ENCODE peak calls at places on chromosomes 16 and 17, in seven cellular contexts. One of them, this sample, is unnamed.

GRCh38 chr16:35561346-35561745 is 2101.9 kb downstream of the TP53TG3F start:
- DNase-seq in fibroblast of pulmonary artery: no peak
- DNase-seq in IMR-90: no peak
- DNase-seq in Calu3: no peak
- DNase-seq in BJ: no peak
- DNase-seq in MM.1S: no peak
- DNase-seq in cardiac fibroblast: no peak
- DNase-seq in this sample: no peak

GRCh38 chr17:38864636-38865398 is 5.0 kb upstream of the LASP1 start:
- DNase-seq in cardiac fibroblast: peak
- DNase-seq in IMR-90: peak
- DNase-seq in fibroblast of pulmonary artery: peak
- DNase-seq in Calu3: no peak
- DNase-seq in MM.1S: no peak
- DNase-seq in BJ: no peak
- DNase-seq in this sample: no peak

GRCh38 chr17:46136820-46137219 is 56.4 kb downstream of the KANSL1 start:
- DNase-seq in MM.1S: no peak
- DNase-seq in cardiac fibroblast: no peak
- DNase-seq in BJ: no peak
- DNase-seq in fibroblast of pulmonary artery: no peak
- DNase-seq in IMR-90: no peak
- DNase-seq in Calu3: no peak
- DNase-seq in this sample: no peak

GRCh38 chr16:70688266-70688742 is 2.5 kb upstream of the MTSS2 start:
- DNase-seq in IMR-90: peak
- DNase-seq in BJ: no peak
- DNase-seq in Calu3: no peak
- DNase-seq in cardiac fibroblast: peak
- DNase-seq in MM.1S: no peak
- DNase-seq in fibroblast of pulmonary artery: peak
- DNase-seq in this sample: no peak

GRCh38 chr16:68884867-68885266 is 41.5 kb downstream of the TANGO6 start:
- DNase-seq in Calu3: no peak
- DNase-seq in BJ: no peak
- DNase-seq in cardiac fibroblast: no peak
- DNase-seq in MM.1S: no peak
- DNase-seq in fibroblast of pulmonary artery: peak
- DNase-seq in IMR-90: no peak
- DNase-seq in this sample: no peak

GRCh38 chr17:15171433-15172047 is 93.6 kb downstream of the PMP22 start:
- DNase-seq in IMR-90: peak
- DNase-seq in BJ: peak
- DNase-seq in cardiac fibroblast: peak
- DNase-seq in fibroblast of pulmonary artery: peak
- DNase-seq in MM.1S: no peak
- DNase-seq in Calu3: peak
- DNase-seq in this sample: peak

GRCh38 chr17:58267347-58268324 is 13.1 kb downstream of the MPO start:
- DNase-seq in fibroblast of pulmonary artery: no peak
- DNase-seq in cardiac fibroblast: no peak
- DNase-seq in BJ: no peak
- DNase-seq in MM.1S: no peak
- DNase-seq in Calu3: no peak
- DNase-seq in IMR-90: no peak
- DNase-seq in this sample: no peak

GRCh38 chr17:30173649-30174048 is 57.0 kb downstream of the NSRP1 start:
- DNase-seq in Calu3: no peak
- DNase-seq in BJ: no peak
- DNase-seq in fibroblast of pulmonary artery: no peak
- DNase-seq in MM.1S: peak
- DNase-seq in IMR-90: no peak
- DNase-seq in cardiac fibroblast: no peak
- DNase-seq in this sample: peak

GRCh38 chr17:4074831-4075495 is 67.9 kb downstream of the ZZEF1 start:
- DNase-seq in fibroblast of pulmonary artery: peak
- DNase-seq in cardiac fibroblast: peak
- DNase-seq in MM.1S: peak
- DNase-seq in BJ: no peak
- DNase-seq in IMR-90: peak
- DNase-seq in Calu3: peak
- DNase-seq in this sample: peak

GRCh38 chr17:65514082-65514481 is 47.4 kb downstream of the AXIN2 start:
- DNase-seq in Calu3: no peak
- DNase-seq in BJ: no peak
- DNase-seq in fibroblast of pulmonary artery: peak
- DNase-seq in MM.1S: no peak
- DNase-seq in cardiac fibroblast: peak
- DNase-seq in IMR-90: peak
- DNase-seq in this sample: no peak

GRCh38 chr17:58056476-58056875 is 26.7 kb upstream of the DYNLL2 start:
- DNase-seq in MM.1S: no peak
- DNase-seq in IMR-90: no peak
- DNase-seq in cardiac fibroblast: no peak
- DNase-seq in fibroblast of pulmonary artery: no peak
- DNase-seq in Calu3: no peak
- DNase-seq in BJ: no peak
- DNase-seq in this sample: no peak

GRCh38 chr16:89230210-89230609 is 12.7 kb downstream of the ZNF778 start:
- DNase-seq in cardiac fibroblast: no peak
- DNase-seq in MM.1S: no peak
- DNase-seq in IMR-90: no peak
- DNase-seq in fibroblast of pulmonary artery: no peak
- DNase-seq in Calu3: no peak
- DNase-seq in BJ: no peak
- DNase-seq in this sample: no peak

GRCh38 chr17:67576471-67576870 is 141.3 kb upstream of the NOL11 start:
- DNase-seq in MM.1S: no peak
- DNase-seq in fibroblast of pulmonary artery: no peak
- DNase-seq in BJ: no peak
- DNase-seq in Calu3: no peak
- DNase-seq in cardiac fibroblast: no peak
- DNase-seq in IMR-90: no peak
- DNase-seq in this sample: no peak

GRCh38 chr16:57592591-57593003 is 35.8 kb upstream of the ADGRG1 start:
- DNase-seq in IMR-90: no peak
- DNase-seq in MM.1S: peak
- DNase-seq in BJ: no peak
- DNase-seq in fibroblast of pulmonary artery: no peak
- DNase-seq in Calu3: no peak
- DNase-seq in cardiac fibroblast: no peak
- DNase-seq in this sample: no peak

GRCh38 chr17:28983286-28984240 is 22.3 kb downstream of the SEZ6 start:
- DNase-seq in Calu3: no peak
- DNase-seq in fibroblast of pulmonary artery: peak
- DNase-seq in MM.1S: no peak
- DNase-seq in IMR-90: peak
- DNase-seq in BJ: no peak
- DNase-seq in cardiac fibroblast: peak
- DNase-seq in this sample: no peak

GRCh38 chr16:11257131-11257938 is 1.3 kb upstream of the SOCS1 start:
- DNase-seq in Calu3: peak
- DNase-seq in BJ: no peak
- DNase-seq in cardiac fibroblast: peak
- DNase-seq in MM.1S: peak
- DNase-seq in fibroblast of pulmonary artery: peak
- DNase-seq in IMR-90: peak
- DNase-seq in this sample: peak

GRCh38 chr17:78408476-78409020 is 30.1 kb downstream of the PGS1 start:
- DNase-seq in cardiac fibroblast: no peak
- DNase-seq in fibroblast of pulmonary artery: no peak
- DNase-seq in BJ: no peak
- DNase-seq in MM.1S: no peak
- DNase-seq in IMR-90: no peak
- DNase-seq in Calu3: peak
- DNase-seq in this sample: no peak

GRCh38 chr17:75853410-75853809 is 1.7 kb downstream of the WBP2 start:
- DNase-seq in IMR-90: peak
- DNase-seq in cardiac fibroblast: peak
- DNase-seq in fibroblast of pulmonary artery: peak
- DNase-seq in MM.1S: no peak
- DNase-seq in BJ: no peak
- DNase-seq in Calu3: no peak
- DNase-seq in this sample: no peak

GRCh38 chr17:13619462-13619861 is 17.7 kb upstream of the HS3ST3A1 start:
- DNase-seq in Calu3: no peak
- DNase-seq in fibroblast of pulmonary artery: no peak
- DNase-seq in IMR-90: no peak
- DNase-seq in BJ: no peak
- DNase-seq in cardiac fibroblast: no peak
- DNase-seq in MM.1S: no peak
- DNase-seq in this sample: no peak

GRCh38 chr17:79834575-79835469 is 4.4 kb downstream of the CBX4 start:
- DNase-seq in BJ: no peak
- DNase-seq in MM.1S: no peak
- DNase-seq in cardiac fibroblast: no peak
- DNase-seq in Calu3: no peak
- DNase-seq in fibroblast of pulmonary artery: no peak
- DNase-seq in IMR-90: no peak
- DNase-seq in this sample: peak

GRCh38 chr16:85180047-85180878 is 68.0 kb upstream of the CIBAR2 start:
- DNase-seq in BJ: no peak
- DNase-seq in fibroblast of pulmonary artery: no peak
- DNase-seq in IMR-90: no peak
- DNase-seq in Calu3: no peak
- DNase-seq in MM.1S: no peak
- DNase-seq in cardiac fibroblast: no peak
- DNase-seq in this sample: no peak

GRCh38 chr17:4998666-4999428 is 1.1 kb downstream of the KIF1C start:
- DNase-seq in fibroblast of pulmonary artery: no peak
- DNase-seq in MM.1S: no peak
- DNase-seq in BJ: no peak
- DNase-seq in Calu3: peak
- DNase-seq in IMR-90: no peak
- DNase-seq in cardiac fibroblast: no peak
- DNase-seq in this sample: peak

GRCh38 chr17:73096866-73097265 is 4.4 kb upstream of the SLC39A11 start:
- DNase-seq in fibroblast of pulmonary artery: peak
- DNase-seq in Calu3: no peak
- DNase-seq in MM.1S: no peak
- DNase-seq in BJ: no peak
- DNase-seq in cardiac fibroblast: peak
- DNase-seq in IMR-90: no peak
- DNase-seq in this sample: no peak

GRCh38 chr16:4090476-4090875 is 25.8 kb downstream of the ADCY9 start:
- DNase-seq in MM.1S: no peak
- DNase-seq in cardiac fibroblast: no peak
- DNase-seq in fibroblast of pulmonary artery: peak
- DNase-seq in Calu3: no peak
- DNase-seq in IMR-90: no peak
- DNase-seq in BJ: no peak
- DNase-seq in this sample: no peak

GRCh38 chr16:81480856-81481821 is 36.5 kb downstream of the CMIP start:
- DNase-seq in BJ: no peak
- DNase-seq in Calu3: no peak
- DNase-seq in cardiac fibroblast: peak
- DNase-seq in MM.1S: no peak
- DNase-seq in IMR-90: peak
- DNase-seq in fibroblast of pulmonary artery: peak
- DNase-seq in this sample: peak
- TF ChIP-seq CTCF in BJ: no peak
- TF ChIP-seq CTCF in Calu3: no peak
- TF ChIP-seq CTCF in cardiac fibroblast: no peak
- TF ChIP-seq CTCF in MM.1S: no peak
- TF ChIP-seq CTCF in IMR-90: no peak
- TF ChIP-seq CTCF in fibroblast of pulmonary artery: no peak
- TF ChIP-seq CTCF in this sample: peak

DNA sequence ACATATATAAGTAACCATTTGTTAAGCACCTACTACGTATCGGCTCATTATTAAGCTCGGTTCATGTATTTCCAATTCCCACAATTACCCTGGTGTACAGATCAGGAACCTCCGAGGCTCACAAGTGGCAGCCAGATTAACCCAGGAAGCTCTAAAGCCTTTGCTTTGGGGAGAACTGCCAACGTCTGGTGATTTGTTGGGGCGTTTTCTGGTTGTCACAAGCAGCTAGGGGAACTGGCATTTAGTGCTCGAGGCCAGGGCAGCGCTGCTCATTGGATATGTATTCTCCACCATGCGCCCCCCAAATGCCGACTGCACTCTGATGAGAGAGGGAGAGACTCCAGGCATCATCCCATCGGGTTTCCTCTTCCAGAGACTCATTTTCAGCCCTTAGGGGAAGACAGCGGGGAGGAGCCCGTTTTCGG is 541 bp downstream of the ZNF18 start:
- DNase-seq in fibroblast of pulmonary artery: peak
- DNase-seq in cardiac fibroblast: peak
- DNase-seq in IMR-90: peak
- DNase-seq in BJ: no peak
- DNase-seq in MM.1S: peak
- DNase-seq in Calu3: no peak
- DNase-seq in this sample: peak
- TF ChIP-seq CTCF in fibroblast of pulmonary artery: peak
- TF ChIP-seq CTCF in cardiac fibroblast: peak
- TF ChIP-seq CTCF in IMR-90: no peak
- TF ChIP-seq CTCF in BJ: no peak
- TF ChIP-seq CTCF in MM.1S: no peak
- TF ChIP-seq CTCF in Calu3: no peak
- TF ChIP-seq CTCF in this sample: no peak

DNA sequence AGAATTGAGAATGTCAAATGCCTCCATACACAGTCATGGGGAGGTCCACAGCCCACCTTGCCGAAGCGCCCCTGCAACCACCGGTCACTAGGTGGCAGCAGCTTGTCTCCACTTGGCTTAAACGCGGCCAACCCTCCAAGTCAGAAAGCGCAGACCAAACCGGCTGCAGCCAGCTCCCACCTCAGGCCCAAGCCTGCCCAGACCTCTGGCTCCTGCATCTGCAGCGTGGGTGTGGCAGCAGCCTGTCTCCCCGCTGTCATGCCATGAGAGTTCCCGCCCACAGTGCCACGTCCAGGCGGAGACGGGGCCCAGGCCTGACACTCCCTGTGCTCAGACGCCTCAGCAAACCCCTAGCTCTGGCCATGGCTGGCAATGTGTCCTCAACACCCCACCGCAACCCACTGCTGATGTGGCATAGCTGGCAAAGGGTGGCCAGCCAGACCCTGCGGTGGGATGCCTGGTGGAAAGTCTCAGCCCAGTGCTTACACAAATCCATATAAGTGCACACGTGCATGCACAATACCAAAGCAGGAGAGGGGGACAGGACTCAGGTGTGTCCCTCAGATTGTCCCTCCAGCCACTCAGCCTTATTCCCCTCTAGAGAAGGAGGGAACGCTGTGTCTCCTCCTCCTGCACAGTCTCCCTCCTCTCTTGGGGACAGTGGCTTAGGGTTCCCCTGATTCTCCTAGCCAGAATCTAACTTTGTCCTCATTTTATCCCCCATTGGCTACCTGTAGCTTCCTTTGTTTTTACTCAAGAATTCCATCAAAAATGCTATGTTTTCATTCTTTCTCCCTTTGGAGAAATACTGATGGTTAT is 10.9 kb downstream of the COPZ2 start:
- DNase-seq in MM.1S: peak
- DNase-seq in Calu3: peak
- DNase-seq in cardiac fibroblast: peak
- DNase-seq in IMR-90: peak
- DNase-seq in BJ: peak
- DNase-seq in fibroblast of pulmonary artery: peak
- DNase-seq in this sample: peak
- TF ChIP-seq CTCF in MM.1S: peak
- TF ChIP-seq CTCF in Calu3: peak
- TF ChIP-seq CTCF in cardiac fibroblast: peak
- TF ChIP-seq CTCF in IMR-90: peak
- TF ChIP-seq CTCF in BJ: peak
- TF ChIP-seq CTCF in fibroblast of pulmonary artery: peak
- TF ChIP-seq CTCF in this sample: peak

GRCh38 chr17:81254955-81255717 is 16.0 kb downstream of the NDUFAF8 start:
- DNase-seq in MM.1S: no peak
- DNase-seq in IMR-90: peak
- DNase-seq in fibroblast of pulmonary artery: peak
- DNase-seq in cardiac fibroblast: peak
- DNase-seq in BJ: peak
- DNase-seq in Calu3: peak
- DNase-seq in this sample: no peak
- TF ChIP-seq CTCF in MM.1S: no peak
- TF ChIP-seq CTCF in IMR-90: peak
- TF ChIP-seq CTCF in fibroblast of pulmonary artery: peak
- TF ChIP-seq CTCF in cardiac fibroblast: peak
- TF ChIP-seq CTCF in BJ: peak
- TF ChIP-seq CTCF in Calu3: peak
- TF ChIP-seq CTCF in this sample: peak

This sample was measured in GM13976.